ENCODE peak calls at places on chromosomes 6 and 20, in five cellular contexts. One of them, this sample, is unnamed.

GRCh38 chr6:164262348-164262747 is 847.8 kb downstream of the QKI start:
- DNase-seq in IMR-90: no peak
- DNase-seq in ascending aorta: no peak
- DNase-seq in Calu3: no peak
- DNase-seq in mammary epithelial cell: no peak
- DNase-seq in this sample: no peak

GRCh38 chr20:39105551-39105950 is 143.4 kb downstream of the DHX35 start:
- DNase-seq in IMR-90: no peak
- DNase-seq in ascending aorta: no peak
- DNase-seq in Calu3: peak
- DNase-seq in mammary epithelial cell: no peak
- DNase-seq in this sample: no peak

GRCh38 chr6:67880939-67881705 is 754.0 kb upstream of the ADGRB3 start:
- DNase-seq in IMR-90: no peak
- DNase-seq in ascending aorta: no peak
- DNase-seq in Calu3: no peak
- DNase-seq in mammary epithelial cell: no peak
- DNase-seq in this sample: no peak

GRCh38 chr6:9523462-9523861 is 891.4 kb downstream of the TFAP2A start:
- DNase-seq in IMR-90: peak
- DNase-seq in ascending aorta: no peak
- DNase-seq in Calu3: no peak
- DNase-seq in mammary epithelial cell: peak
- DNase-seq in this sample: no peak

GRCh38 chr6:153947817-153948447 is 91.1 kb upstream of the OPRM1 start:
- DNase-seq in IMR-90: no peak
- DNase-seq in ascending aorta: no peak
- DNase-seq in Calu3: peak
- DNase-seq in mammary epithelial cell: peak
- DNase-seq in this sample: peak

GRCh38 chr20:62126141-62126540 is 3.9 kb downstream of the LSM14B start:
- DNase-seq in IMR-90: no peak
- DNase-seq in ascending aorta: no peak
- DNase-seq in Calu3: no peak
- DNase-seq in mammary epithelial cell: no peak
- DNase-seq in this sample: no peak

GRCh38 chr6:35718911-35719381 is 17.9 kb upstream of the ARMC12 start:
- DNase-seq in IMR-90: no peak
- DNase-seq in ascending aorta: no peak
- DNase-seq in Calu3: no peak
- DNase-seq in mammary epithelial cell: no peak
- DNase-seq in this sample: peak

GRCh38 chr20:7694940-7695567 is 245.2 kb downstream of the HAO1 start:
- DNase-seq in IMR-90: no peak
- DNase-seq in ascending aorta: no peak
- DNase-seq in Calu3: no peak
- DNase-seq in mammary epithelial cell: no peak
- DNase-seq in this sample: no peak

GRCh38 chr6:131844243-131844841 is 36.5 kb downstream of the ENPP1 start:
- DNase-seq in IMR-90: peak
- DNase-seq in ascending aorta: no peak
- DNase-seq in Calu3: no peak
- DNase-seq in mammary epithelial cell: no peak
- DNase-seq in this sample: no peak

DNA sequence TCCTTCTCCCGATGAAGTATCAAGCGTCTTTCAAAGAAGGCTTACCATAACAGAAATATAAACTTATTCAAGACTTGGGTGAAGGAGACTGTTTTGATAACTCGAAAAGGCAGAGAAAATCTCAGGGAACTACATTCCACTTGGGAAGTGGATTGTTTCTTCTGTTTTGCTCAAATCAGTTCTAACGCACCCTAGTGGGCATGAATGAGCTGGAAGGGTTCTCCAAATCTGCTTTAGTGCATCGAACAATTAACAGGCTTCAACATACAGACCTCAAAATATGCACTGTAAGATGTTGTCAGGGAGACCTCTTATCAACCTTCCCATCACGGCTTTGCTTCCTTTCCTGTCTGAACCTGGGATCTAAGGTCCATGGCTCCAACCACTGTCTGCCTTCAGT is 392.5 kb downstream of the CD83 start:
- DNase-seq in IMR-90: no peak
- DNase-seq in ascending aorta: no peak
- DNase-seq in Calu3: no peak
- DNase-seq in mammary epithelial cell: no peak
- DNase-seq in this sample: no peak
- TF ChIP-seq CTCF in IMR-90: peak
- TF ChIP-seq CTCF in ascending aorta: peak
- TF ChIP-seq CTCF in Calu3: no peak
- TF ChIP-seq CTCF in mammary epithelial cell: no peak
- TF ChIP-seq CTCF in this sample: no peak

DNA sequence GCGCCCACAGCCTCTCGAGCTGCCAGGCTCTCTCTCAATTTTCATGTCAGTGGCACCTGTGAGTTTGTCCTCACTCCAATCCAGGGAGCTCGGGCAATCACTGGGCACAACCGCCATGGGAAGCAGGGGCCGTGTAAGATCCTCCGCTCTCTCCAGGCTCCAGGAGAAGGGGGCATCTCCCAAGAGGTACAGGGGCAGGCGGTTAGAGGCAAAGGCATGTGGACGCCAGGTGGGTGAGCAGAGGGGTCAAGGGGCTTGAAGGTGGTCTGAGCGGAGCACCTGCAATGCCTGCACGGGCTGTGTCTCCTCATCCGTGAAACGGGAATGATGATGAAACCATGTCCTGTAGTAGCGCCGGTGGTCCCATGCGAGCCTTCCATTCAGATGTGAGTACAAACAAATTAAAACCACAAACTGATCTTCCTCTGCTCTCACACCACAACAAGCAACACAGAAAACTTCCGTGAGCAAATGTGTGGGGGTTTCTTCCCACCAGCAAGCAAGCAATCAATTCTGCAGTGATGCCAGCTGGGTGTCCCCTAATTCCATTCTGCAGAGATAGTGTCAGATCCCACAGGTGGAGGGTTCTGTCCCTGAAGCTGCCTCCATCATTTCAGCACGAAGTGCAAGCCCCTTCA is 222.5 kb upstream of the PMEPA1 start:
- DNase-seq in IMR-90: no peak
- DNase-seq in ascending aorta: no peak
- DNase-seq in Calu3: no peak
- DNase-seq in mammary epithelial cell: no peak
- DNase-seq in this sample: no peak
- TF ChIP-seq CTCF in IMR-90: no peak
- TF ChIP-seq CTCF in ascending aorta: no peak
- TF ChIP-seq CTCF in Calu3: no peak
- TF ChIP-seq CTCF in mammary epithelial cell: no peak
- TF ChIP-seq CTCF in this sample: no peak

GRCh38 chr6:109224107-109224875 is 129.0 kb downstream of the CEP57L1 start:
- DNase-seq in IMR-90: no peak
- DNase-seq in ascending aorta: no peak
- DNase-seq in Calu3: no peak
- DNase-seq in mammary epithelial cell: no peak
- DNase-seq in this sample: no peak

GRCh38 chr6:109222848-109223247 is 127.5 kb downstream of the CEP57L1 start:
- DNase-seq in IMR-90: no peak
- DNase-seq in ascending aorta: no peak
- DNase-seq in Calu3: no peak
- DNase-seq in mammary epithelial cell: no peak
- DNase-seq in this sample: no peak

GRCh38 chr6:109226353-109226752 is 131.0 kb downstream of the CEP57L1 start:
- DNase-seq in IMR-90: no peak
- DNase-seq in ascending aorta: no peak
- DNase-seq in Calu3: no peak
- DNase-seq in mammary epithelial cell: no peak
- DNase-seq in this sample: no peak

GRCh38 chr6:109224994-109225393 is 129.7 kb downstream of the CEP57L1 start:
- DNase-seq in IMR-90: no peak
- DNase-seq in ascending aorta: no peak
- DNase-seq in Calu3: no peak
- DNase-seq in mammary epithelial cell: no peak
- DNase-seq in this sample: no peak

DNA sequence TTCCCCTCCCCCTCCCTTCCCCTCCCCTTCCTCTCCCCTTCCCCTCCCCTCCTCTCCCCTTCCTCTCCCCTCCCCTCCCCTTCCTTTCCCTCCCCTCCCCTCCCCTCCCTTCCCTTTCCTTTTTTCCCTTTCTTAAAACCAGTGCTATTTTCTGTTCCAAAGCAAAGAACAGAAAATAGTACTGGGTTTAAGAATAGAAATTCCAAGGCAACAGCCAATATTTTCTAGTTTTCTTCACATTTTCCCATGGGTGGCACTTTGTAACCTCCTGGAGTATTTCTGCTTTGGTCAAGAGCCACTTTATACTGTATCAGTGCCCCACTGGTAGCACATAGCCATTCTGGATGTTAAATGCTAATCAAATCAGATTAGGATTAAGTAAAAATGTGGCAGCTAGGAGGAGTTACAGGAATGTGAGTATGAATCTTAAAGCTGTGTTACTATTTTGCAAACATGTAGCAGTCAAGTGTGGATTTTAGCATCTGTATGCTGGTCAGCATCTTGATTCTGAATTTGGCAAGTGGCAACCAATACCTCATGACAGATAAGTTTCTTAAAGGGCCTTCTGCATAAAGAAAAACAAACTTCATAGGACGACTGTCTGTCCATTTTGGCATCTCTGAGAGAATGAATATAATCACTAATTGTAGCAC is 126.4 kb downstream of the CEP57L1 start:
- DNase-seq in IMR-90: no peak
- DNase-seq in ascending aorta: no peak
- DNase-seq in Calu3: no peak
- DNase-seq in mammary epithelial cell: no peak
- DNase-seq in this sample: no peak
- TF ChIP-seq CTCF in IMR-90: no peak
- TF ChIP-seq CTCF in ascending aorta: no peak
- TF ChIP-seq CTCF in Calu3: no peak
- TF ChIP-seq CTCF in mammary epithelial cell: no peak
- TF ChIP-seq CTCF in this sample: no peak

GRCh38 chr20:17611540-17612286 is 41.8 kb downstream of the DSTN start:
- DNase-seq in IMR-90: no peak
- DNase-seq in ascending aorta: no peak
- DNase-seq in Calu3: peak
- DNase-seq in mammary epithelial cell: peak
- DNase-seq in this sample: peak
- TF ChIP-seq CTCF in IMR-90: peak
- TF ChIP-seq CTCF in ascending aorta: no peak
- TF ChIP-seq CTCF in Calu3: no peak
- TF ChIP-seq CTCF in mammary epithelial cell: no peak
- TF ChIP-seq CTCF in this sample: no peak

GRCh38 chr6:159838020-159838744 is 38.1 kb downstream of the PNLDC1 start:
- DNase-seq in IMR-90: no peak
- DNase-seq in ascending aorta: no peak
- DNase-seq in Calu3: no peak
- DNase-seq in mammary epithelial cell: no peak
- DNase-seq in this sample: no peak

GRCh38 chr6:159837141-159837490 is 37.0 kb downstream of the PNLDC1 start:
- DNase-seq in IMR-90: no peak
- DNase-seq in ascending aorta: no peak
- DNase-seq in Calu3: no peak
- DNase-seq in mammary epithelial cell: no peak
- DNase-seq in this sample: no peak

GRCh38 chr6:159837511-159837910 is 37.4 kb downstream of the PNLDC1 start:
- DNase-seq in IMR-90: no peak
- DNase-seq in ascending aorta: no peak
- DNase-seq in Calu3: no peak
- DNase-seq in mammary epithelial cell: no peak
- DNase-seq in this sample: no peak

GRCh38 chr6:159844737-159845645 is 44.9 kb downstream of the PNLDC1 start:
- DNase-seq in IMR-90: no peak
- DNase-seq in ascending aorta: no peak
- DNase-seq in Calu3: no peak
- DNase-seq in mammary epithelial cell: no peak
- DNase-seq in this sample: no peak

GRCh38 chr6:159842035-159842434 is 42.0 kb downstream of the PNLDC1 start:
- DNase-seq in IMR-90: no peak
- DNase-seq in ascending aorta: no peak
- DNase-seq in Calu3: no peak
- DNase-seq in mammary epithelial cell: no peak
- DNase-seq in this sample: no peak
- TF ChIP-seq CTCF in IMR-90: peak
- TF ChIP-seq CTCF in ascending aorta: no peak
- TF ChIP-seq CTCF in Calu3: no peak
- TF ChIP-seq CTCF in mammary epithelial cell: peak
- TF ChIP-seq CTCF in this sample: no peak

GRCh38 chr6:39303425-39304153 is 10.6 kb downstream of the KCNK17 start:
- DNase-seq in IMR-90: no peak
- DNase-seq in ascending aorta: no peak
- DNase-seq in Calu3: no peak
- DNase-seq in mammary epithelial cell: no peak
- DNase-seq in this sample: no peak
- TF ChIP-seq CTCF in IMR-90: no peak
- TF ChIP-seq CTCF in ascending aorta: no peak
- TF ChIP-seq CTCF in Calu3: no peak
- TF ChIP-seq CTCF in mammary epithelial cell: no peak
- TF ChIP-seq CTCF in this sample: no peak

GRCh38 chr6:87944541-87944954 is 103.1 kb upstream of the SPACA1 start:
- DNase-seq in IMR-90: peak
- DNase-seq in ascending aorta: peak
- DNase-seq in Calu3: peak
- DNase-seq in mammary epithelial cell: peak
- DNase-seq in this sample: peak
- TF ChIP-seq CTCF in IMR-90: no peak
- TF ChIP-seq CTCF in ascending aorta: peak
- TF ChIP-seq CTCF in Calu3: no peak
- TF ChIP-seq CTCF in mammary epithelial cell: no peak
- TF ChIP-seq CTCF in this sample: no peak

DNA sequence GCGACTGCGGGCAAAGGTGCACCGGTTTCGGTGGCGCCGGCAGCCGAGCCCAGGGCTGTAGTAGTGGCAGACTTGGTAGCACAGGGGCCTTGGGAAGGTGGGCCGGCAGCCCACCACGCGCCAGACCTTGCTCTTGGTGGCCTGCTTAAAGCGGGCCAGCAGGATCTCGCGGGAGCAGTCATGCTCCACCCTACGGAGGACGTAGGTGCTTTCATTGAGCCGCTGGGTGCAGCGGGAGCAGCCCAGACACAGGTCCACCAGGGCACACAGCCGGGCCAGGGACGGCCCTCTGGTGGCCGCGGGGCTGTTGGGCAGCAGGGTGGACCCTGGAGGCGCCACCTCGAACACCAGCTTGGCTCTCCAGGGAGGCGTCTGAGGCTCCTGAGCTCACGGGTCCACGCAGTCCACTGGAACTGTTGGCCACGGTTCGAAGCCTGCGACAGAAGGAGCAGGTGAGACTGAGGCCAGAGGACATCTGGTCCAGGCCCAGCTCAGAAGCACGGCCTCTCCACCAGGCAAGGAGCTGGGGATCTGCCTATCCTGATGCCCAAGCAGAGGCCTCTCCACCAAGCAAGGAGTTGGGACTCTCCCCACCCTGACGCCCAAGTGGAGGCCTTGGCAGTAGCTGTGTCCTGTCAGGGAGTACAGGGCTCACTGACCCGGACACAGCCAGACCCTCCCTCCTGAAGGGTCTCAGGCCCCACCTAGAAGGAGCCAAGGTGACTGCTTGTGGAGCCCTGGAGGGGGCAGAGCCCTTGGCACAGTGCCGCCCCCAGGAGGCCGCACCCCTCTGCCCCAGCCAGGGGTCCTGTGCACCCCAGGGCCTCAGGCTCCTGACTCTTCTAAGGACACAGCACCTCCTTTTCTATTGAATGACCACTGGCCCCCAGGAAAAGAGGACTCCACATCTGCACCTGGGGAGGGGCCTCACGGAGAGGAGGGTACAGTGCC is 976 bp downstream of the HELZ2 start:
- DNase-seq in IMR-90: no peak
- DNase-seq in ascending aorta: no peak
- DNase-seq in Calu3: peak
- DNase-seq in mammary epithelial cell: no peak
- DNase-seq in this sample: no peak
- TF ChIP-seq CTCF in IMR-90: peak
- TF ChIP-seq CTCF in ascending aorta: no peak
- TF ChIP-seq CTCF in Calu3: no peak
- TF ChIP-seq CTCF in mammary epithelial cell: no peak
- TF ChIP-seq CTCF in this sample: no peak

GRCh38 chr20:23058240-23058639 is 8.8 kb upstream of the THBD start:
- DNase-seq in IMR-90: no peak
- DNase-seq in ascending aorta: no peak
- DNase-seq in Calu3: no peak
- DNase-seq in mammary epithelial cell: no peak
- DNase-seq in this sample: no peak
- TF ChIP-seq CTCF in IMR-90: peak
- TF ChIP-seq CTCF in ascending aorta: no peak
- TF ChIP-seq CTCF in Calu3: no peak
- TF ChIP-seq CTCF in mammary epithelial cell: no peak
- TF ChIP-seq CTCF in this sample: no peak

This sample was measured in GM13976.